ENCODE peak calls at places on chromosome 18, in seven cellular contexts. A, Y, R, P, K, T and L are unnamed samples.

GRCh38 chr18:13584826-13585225 is 141.5 kb downstream of the FAM210A start:
- DNase-seq in A (no peak), Y (no peak), R (no peak), P (no peak), K (no peak), T (no peak), L (no peak)

GRCh38 chr18:13376841-13377351 is 158.3 kb downstream of the LDLRAD4 start:
- DNase-seq in A (no peak), Y (peak), R (no peak), P (no peak), K (peak), T (no peak), L (no peak)

GRCh38 chr18:63844254-63844653 is 43.3 kb upstream of the SERPINB2 start:
- DNase-seq in A (no peak), Y (no peak), R (peak), P (no peak), K (no peak), T (peak), L (peak)

GRCh38 chr18:76658627-76659026 is 163.6 kb upstream of the ZNF516 start:
- DNase-seq in A (no peak), Y (no peak), R (no peak), P (peak), K (no peak), T (no peak), L (no peak)

GRCh38 chr18:44938396-44939036 is 257.8 kb downstream of the SETBP1 start:
- DNase-seq in A (no peak), Y (no peak), R (no peak), P (no peak), K (no peak), T (no peak), L (peak)

GRCh38 chr18:28039078-28039477 is 137.9 kb downstream of the CDH2 start:
- DNase-seq in A (no peak), Y (no peak), R (no peak), P (no peak), K (no peak), T (peak), L (peak)

GRCh38 chr18:14907420-14907819 is 159.4 kb downstream of the ANKRD30B start:
- DNase-seq in A (no peak), Y (peak), R (no peak), P (no peak), K (no peak), T (no peak), L (no peak)

GRCh38 chr18:46338213-46338612 is 234.0 kb downstream of the HAUS1 start:
- DNase-seq in A (no peak), Y (no peak), R (no peak), P (no peak), K (no peak), T (no peak), L (no peak)

GRCh38 chr18:76487076-76487475 is 8.0 kb downstream of the ZNF516 start:
- DNase-seq in A (no peak), Y (no peak), R (no peak), P (no peak), K (no peak), T (no peak), L (no peak)

GRCh38 chr18:25614168-25614567 is 262.2 kb upstream of the ZNF521 start:
- DNase-seq in A (no peak), Y (no peak), R (no peak), P (no peak), K (no peak), T (no peak), L (no peak)

GRCh38 chr18:3002766-3003165 is 10.2 kb downstream of the LPIN2 start:
- DNase-seq in A (no peak), Y (no peak), R (no peak), P (no peak), K (no peak), T (no peak), L (peak)

GRCh38 chr18:70598406-70598805 is 309.6 kb downstream of the SOCS6 start:
- DNase-seq in A (no peak), Y (no peak), R (no peak), P (no peak), K (no peak), T (no peak), L (no peak)

DNA sequence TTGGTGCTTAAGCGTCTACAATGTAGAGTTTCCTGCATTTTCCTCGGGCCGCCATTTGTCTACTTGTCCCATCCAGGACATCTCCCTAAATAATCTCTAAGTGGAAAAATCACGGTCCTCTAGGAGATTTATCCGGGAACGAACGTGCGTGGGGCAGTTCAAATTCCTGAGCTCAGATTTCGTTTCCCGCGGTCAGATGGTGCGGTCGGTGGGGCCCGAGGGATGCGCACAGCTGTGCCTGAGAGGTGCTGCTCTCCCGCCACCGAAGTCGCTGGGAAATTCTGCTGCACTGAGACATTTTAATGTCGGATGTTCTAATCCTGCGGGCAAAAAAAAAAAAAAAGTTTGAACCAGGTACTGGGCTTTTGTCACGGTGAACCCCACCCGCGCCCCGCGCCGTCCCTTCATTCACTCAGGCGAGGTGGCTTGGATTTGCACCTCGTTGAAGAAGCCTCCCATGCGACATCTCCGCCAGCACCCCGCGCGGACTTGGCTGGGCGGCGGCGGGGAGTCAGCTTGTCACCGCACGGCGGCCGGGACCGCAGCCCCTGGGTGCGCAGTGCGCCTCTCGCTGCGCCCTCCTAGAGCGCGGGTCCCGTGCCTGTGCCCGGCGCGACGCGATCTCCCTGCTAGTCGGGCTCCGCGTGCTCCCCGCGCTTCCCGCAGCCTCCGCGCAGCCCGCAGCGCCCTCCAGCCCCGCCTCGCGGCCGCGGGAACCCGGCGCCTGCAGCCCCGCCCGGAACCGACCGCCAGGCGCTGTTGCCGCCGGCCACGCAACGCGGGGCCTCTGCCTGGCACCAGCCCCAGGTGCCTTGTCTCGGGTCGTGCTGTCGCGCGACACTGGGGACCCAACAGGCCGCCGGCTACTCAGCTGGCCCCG is 192.0 kb upstream of the TCF4 start:
- DNase-seq in A (no peak), Y (no peak), R (no peak), P (peak), K (no peak), T (peak), L (peak)
- TF ChIP-seq CTCF in A (no peak), Y (peak), R (peak), P (peak), K (peak), T (no peak), L (no peak)

DNA sequence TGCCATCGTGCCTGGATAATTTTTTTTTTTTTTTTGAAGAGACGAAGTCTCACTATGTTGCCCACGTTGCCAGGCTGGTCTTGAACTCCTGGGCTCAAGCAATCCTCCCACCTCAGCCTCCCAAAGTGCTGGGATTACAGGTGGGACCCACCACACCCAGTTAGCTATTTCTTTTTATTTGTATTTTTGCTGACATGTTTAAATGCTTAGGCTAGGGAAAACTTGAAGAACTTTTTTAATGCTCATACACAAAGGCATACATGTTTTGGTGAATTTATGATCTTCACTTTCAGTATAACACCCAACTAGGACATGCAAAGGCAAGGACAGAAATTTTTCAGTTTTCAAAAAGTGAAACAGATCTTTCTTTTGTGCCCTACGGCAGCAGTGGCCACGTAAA is 9.9 kb downstream of the L3MBTL4 start:
- DNase-seq in A (no peak), Y (no peak), R (no peak), P (no peak), K (no peak), T (no peak), L (no peak)
- TF ChIP-seq CTCF in A (no peak), Y (no peak), R (no peak), P (no peak), K (no peak), T (no peak), L (no peak)

DNA sequence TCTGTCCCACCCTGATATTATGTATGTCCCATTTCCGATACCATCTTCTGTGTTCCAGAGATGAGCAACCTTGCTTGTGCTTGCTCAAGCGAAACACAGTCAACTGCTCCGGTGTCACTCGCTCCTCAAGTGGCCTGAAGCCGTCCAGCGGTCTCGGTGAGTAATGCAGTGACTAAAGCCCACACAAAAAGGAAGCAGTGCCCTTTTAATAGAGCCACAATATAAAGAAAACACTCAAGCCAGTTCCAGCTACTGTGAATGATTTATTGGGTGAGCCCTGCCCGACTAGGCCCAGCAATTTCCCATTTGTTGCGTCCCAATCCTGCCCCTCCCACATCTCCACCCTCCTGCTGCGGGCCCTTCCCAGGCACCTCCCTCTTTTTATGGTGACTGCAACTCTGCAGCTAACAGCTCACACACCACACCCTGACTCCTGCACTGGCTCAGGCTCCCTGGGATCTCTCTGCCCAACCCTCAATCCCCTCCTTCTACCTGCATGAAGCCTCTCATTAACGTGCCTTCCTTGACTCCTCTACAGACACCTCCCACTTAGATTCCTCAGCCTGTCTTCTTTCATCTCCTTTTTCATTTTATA is 44.2 kb upstream of the DSC1 start:
- DNase-seq in A (no peak), Y (no peak), R (no peak), P (peak), K (peak), T (peak), L (peak)
- TF ChIP-seq CTCF in A (no peak), Y (no peak), R (no peak), P (no peak), K (peak), T (no peak), L (peak)

DNA sequence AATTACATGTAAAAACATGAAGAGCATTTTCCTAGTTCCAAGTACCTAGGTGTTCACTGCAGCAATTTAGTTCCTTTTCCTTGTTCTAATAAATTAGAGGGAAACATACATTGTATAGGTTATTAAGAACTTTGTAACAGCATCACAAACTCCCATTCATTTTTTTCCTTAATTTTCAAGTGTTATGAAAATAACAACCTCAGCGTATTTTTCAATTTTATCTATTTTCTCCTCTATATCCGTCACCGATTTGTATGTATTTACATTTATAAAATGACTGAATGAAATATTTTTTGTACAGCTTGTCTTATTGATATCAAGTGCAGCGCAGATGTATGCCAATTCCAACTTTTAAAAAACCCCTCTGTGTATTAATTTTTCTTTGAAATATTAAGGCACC is 44.0 kb downstream of the ZCCHC2 start:
- DNase-seq in A (no peak), Y (no peak), R (no peak), P (no peak), K (no peak), T (no peak), L (no peak)
- TF ChIP-seq CTCF in A (no peak), Y (no peak), R (no peak), P (no peak), K (no peak), T (no peak), L (no peak)

GRCh38 chr18:73774836-73775509 is 372.7 kb downstream of the FBXO15 start:
- DNase-seq in A (no peak), Y (no peak), R (no peak), P (peak), K (no peak), T (peak), L (peak)
- TF ChIP-seq CTCF in A (no peak), Y (no peak), R (no peak), P (peak), K (no peak), T (no peak), L (peak)

GRCh38 chr18:54127759-54128378 is 96.6 kb downstream of the MBD2 start:
- DNase-seq in A (no peak), Y (no peak), R (peak), P (peak), K (no peak), T (peak), L (peak)
- TF ChIP-seq CTCF in A (no peak), Y (no peak), R (peak), P (peak), K (no peak), T (peak), L (peak)

DNA sequence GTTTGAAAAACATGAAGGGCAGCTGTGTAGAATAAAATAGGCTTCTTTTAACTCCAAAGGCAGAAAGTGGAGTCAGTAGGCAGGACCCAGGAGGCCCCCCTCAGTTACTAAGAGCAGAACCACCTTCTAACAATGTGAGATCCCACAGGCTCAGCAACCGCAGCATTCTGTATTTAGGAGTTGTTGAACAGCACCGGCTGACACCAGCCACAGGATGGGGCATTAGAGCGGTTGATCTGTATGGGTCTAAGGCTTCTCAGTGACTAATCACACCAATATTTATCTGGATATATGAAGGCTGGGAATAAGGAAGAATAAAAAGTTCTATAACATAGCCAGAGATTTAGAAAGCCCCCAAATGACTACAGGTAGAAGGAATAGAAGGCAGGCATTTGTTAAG is 51.7 kb downstream of the MYO5B start:
- DNase-seq in A (no peak), Y (no peak), R (no peak), P (no peak), K (no peak), T (no peak), L (peak)
- TF ChIP-seq CTCF in A (no peak), Y (no peak), R (no peak), P (peak), K (no peak), T (no peak), L (peak)

DNA sequence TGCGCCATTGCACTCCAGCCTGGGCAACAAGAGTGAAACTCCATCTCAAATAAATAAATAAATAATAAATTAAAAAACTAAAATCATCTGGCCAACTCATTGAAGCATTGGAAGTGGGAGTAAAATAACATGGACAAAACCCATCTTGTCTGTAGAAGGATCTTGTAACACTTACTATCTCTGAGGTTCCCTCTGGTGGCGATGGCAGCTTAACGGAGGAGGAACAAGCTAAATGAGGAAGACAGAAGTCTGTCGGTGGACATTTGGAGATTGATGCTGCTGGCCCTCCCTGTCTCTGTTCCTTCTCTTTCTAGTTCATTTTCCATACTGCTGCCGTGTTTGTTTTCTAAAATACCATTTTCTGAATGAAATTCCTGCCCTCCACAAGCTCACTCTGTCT is 43.4 kb downstream of the ZCCHC2 start:
- DNase-seq in A (no peak), Y (no peak), R (no peak), P (no peak), K (no peak), T (peak), L (peak)
- TF ChIP-seq CTCF in A (no peak), Y (no peak), R (peak), P (peak), K (no peak), T (peak), L (peak)

GRCh38 chr18:37179384-37179783 is 350.5 kb downstream of the KIAA1328 start:
- DNase-seq in A (no peak), Y (no peak), R (no peak), P (no peak), K (no peak), T (no peak), L (no peak)

GRCh38 chr18:37182340-37183135 is 353.6 kb downstream of the KIAA1328 start:
- DNase-seq in A (no peak), Y (no peak), R (no peak), P (no peak), K (no peak), T (no peak), L (no peak)

GRCh38 chr18:37184209-37184868 is 355.4 kb downstream of the KIAA1328 start:
- DNase-seq in A (no peak), Y (no peak), R (no peak), P (no peak), K (no peak), T (no peak), L (no peak)

GRCh38 chr18:37176307-37176934 is 347.5 kb downstream of the KIAA1328 start:
- DNase-seq in A (no peak), Y (no peak), R (no peak), P (no peak), K (no peak), T (no peak), L (peak)

GRCh38 chr18:37180086-37180485 is 351.2 kb downstream of the KIAA1328 start:
- DNase-seq in A (no peak), Y (no peak), R (no peak), P (no peak), K (no peak), T (no peak), L (no peak)
- TF ChIP-seq CTCF in A (no peak), Y (no peak), R (no peak), P (no peak), K (no peak), T (no peak), L (no peak)